ENCODE peak calls at places on chromosomes 6 and 20, in four cellular contexts. P is stimulated activated CD4-positive, alpha-beta T cell treated with anti-CD3 and anti-CD28 coated beads, Interleukin-15, amount 100 ng/mL, for 1 hour; B is stromal cell of bone marrow; R is iris pigment epithelial cell. G is an unnamed sample.

GRCh38 chr6:2450546-2450945 is 205.1 kb upstream of the GMDS start:
- DNase-seq in P (no peak), B (no peak), R (peak), G (peak)

GRCh38 chr6:139881728-139882211 is 507.3 kb upstream of the CITED2 start:
- DNase-seq in P (no peak), B (no peak), R (peak), G (peak)

GRCh38 chr20:31816221-31816620 is 2.9 kb upstream of the MYLK2 start:
- DNase-seq in P (no peak), B (no peak), R (no peak), G (no peak)

GRCh38 chr6:123380257-123380656 is 256.5 kb downstream of the TRDN start:
- DNase-seq in P (no peak), B (peak), R (peak), G (no peak)

GRCh38 chr20:47220161-47220582 is 136.3 kb downstream of the ZMYND8 start:
- DNase-seq in P (peak), B (peak), R (no peak), G (peak)

GRCh38 chr20:52349806-52350205 is 158.2 kb upstream of the ZFP64 start:
- DNase-seq in P (no peak), B (no peak), R (no peak), G (no peak)

GRCh38 chr20:21548390-21549035 is 34.6 kb upstream of the NKX2-2 start:
- DNase-seq in P (no peak), B (no peak), R (no peak), G (no peak)

GRCh38 chr6:167978607-167979006 is 18.9 kb upstream of the KIF25 start:
- DNase-seq in P (no peak), B (no peak), R (no peak), G (no peak)

GRCh38 chr20:50520222-50520877 is 10.2 kb downstream of the PTPN1 start:
- DNase-seq in P (no peak), B (no peak), R (no peak), G (peak)

GRCh38 chr6:32176476-32177181 is 745 bp upstream of the AGPAT1 start:
- DNase-seq in P (no peak), B (no peak), R (peak), G (no peak)

GRCh38 chr6:104638841-104639290 is 220.9 kb downstream of the HACE1 start:
- DNase-seq in P (no peak), B (no peak), R (peak), G (no peak)

GRCh38 chr20:25464501-25465204 is 57.2 kb downstream of the GINS1 start:
- DNase-seq in P (no peak), B (no peak), R (no peak), G (no peak)

GRCh38 chr6:156976144-156977088 is 199.2 kb downstream of the ARID1B start:
- DNase-seq in P (no peak), B (no peak), R (no peak), G (peak)

GRCh38 chr6:57317060-57317943 is at the start of gene PRIM2:
- DNase-seq in P (peak), B (peak), R (peak), G (peak)